ENCODE peak calls at places on chromosomes 2 and 18, in four cellular contexts. D, V, S and C are unnamed samples.

GRCh38 chr2:24315669-24316068 is 44.7 kb downstream of the ITSN2 start:
- DNase-seq in D (no peak), S (no peak), V (no peak), C (no peak)

GRCh38 chr18:35460719-35461118 is 37.0 kb downstream of the INO80C start:
- DNase-seq in S (peak), V (no peak), D (peak), C (no peak)

GRCh38 chr18:23908827-23909226 is 105.7 kb upstream of the TTC39C start:
- DNase-seq in D (no peak), V (no peak), S (no peak), C (no peak)

GRCh38 chr2:224969095-224969494 is 73.2 kb downstream of the DOCK10 start:
- DNase-seq in S (no peak), V (no peak), D (no peak), C (no peak)

GRCh38 chr2:76870011-76870410 is 652.2 kb downstream of the LRRTM4 start:
- DNase-seq in V (no peak), D (peak), S (no peak), C (no peak)

GRCh38 chr18:46281185-46282176 is 177.3 kb downstream of the HAUS1 start:
- DNase-seq in D (peak), V (peak), S (peak), C (peak)

GRCh38 chr2:67340118-67341011 is 56.8 kb upstream of the ETAA1 start:
- DNase-seq in S (no peak), D (no peak), V (no peak), C (no peak)

GRCh38 chr2:226802573-226802972 is 3.0 kb upstream of the IRS1 start:
- DNase-seq in D (peak), S (peak), V (no peak), C (peak)

GRCh38 chr18:44834867-44835469 is 154.3 kb downstream of the SETBP1 start:
- DNase-seq in V (no peak), S (no peak), D (no peak), C (no peak)

GRCh38 chr18:8962192-8962772 is 140.2 kb upstream of the NDUFV2 start:
- DNase-seq in V (no peak), D (no peak), S (no peak), C (no peak)

GRCh38 chr2:83342860-83343329 is 1116.2 kb downstream of the SUCLG1 start:
- DNase-seq in S (no peak), D (no peak), V (no peak), C (no peak)

GRCh38 chr2:152499411-152499810 is 164.4 kb downstream of the FMNL2 start:
- DNase-seq in S (no peak), D (peak), V (no peak), C (no peak)

GRCh38 chr2:231037202-231037730 is at the start of gene C2orf72:
- DNase-seq in S (no peak), V (peak), D (no peak), C (peak)

GRCh38 chr2:127146820-127147502 is 40.0 kb upstream of the BIN1 start:
- DNase-seq in S (peak), V (no peak), D (peak), C (no peak)

GRCh38 chr2:238256111-238256510 is 16.3 kb upstream of the HES6 start:
- DNase-seq in V (no peak), D (no peak), S (no peak), C (no peak)

GRCh38 chr18:33746261-33746660 is 168.2 kb downstream of the ASXL3 start:
- DNase-seq in D (no peak), S (no peak), V (no peak), C (no peak)

GRCh38 chr2:226282151-226282550 is 517.5 kb downstream of the IRS1 start:
- DNase-seq in D (no peak), V (no peak), S (no peak), C (no peak)

GRCh38 chr2:62760555-62760954 is 55.0 kb downstream of the EHBP1 start:
- DNase-seq in V (no peak), S (peak), D (peak), C (no peak)

GRCh38 chr2:201854221-201854801 is 48.0 kb downstream of the CDK15 start:
- DNase-seq in S (peak), D (peak), V (no peak), C (no peak)

GRCh38 chr2:230144348-230144747 is 75.4 kb downstream of the SP110 start:
- DNase-seq in D (no peak), S (no peak), V (no peak), C (no peak)

GRCh38 chr18:26488417-26489009 is 59.8 kb downstream of the KCTD1 start:
- DNase-seq in S (no peak), V (no peak), D (no peak), C (no peak)

GRCh38 chr2:138029238-138029637 is 65.0 kb downstream of the HNMT start:
- DNase-seq in S (peak), V (no peak), D (peak), C (no peak)

GRCh38 chr18:58934933-58935577 is 70.4 kb downstream of the ZNF532 start:
- DNase-seq in V (no peak), S (no peak), D (no peak), C (no peak)

DNA sequence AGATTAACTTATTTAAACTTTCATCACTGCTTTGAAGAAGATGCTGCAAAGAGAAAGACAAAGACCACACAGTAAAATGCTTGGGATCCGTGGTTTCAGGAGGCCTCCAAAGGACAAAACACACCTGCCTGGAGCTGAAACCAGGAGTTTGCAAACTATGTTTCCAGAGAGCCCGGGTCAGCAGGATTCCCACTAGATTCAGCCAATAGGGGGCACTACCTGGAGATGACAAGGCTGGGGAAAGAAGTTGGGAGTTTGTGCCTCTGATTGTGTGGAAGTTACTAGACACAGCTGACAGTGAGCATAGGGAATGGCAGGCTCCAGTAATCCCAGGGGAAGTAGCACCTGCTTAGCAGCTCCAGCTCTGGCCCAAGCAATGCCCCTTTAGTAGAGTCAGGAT is 169.0 kb upstream of the TRIB2 start:
- DNase-seq in D (no peak), S (no peak), V (peak), C (no peak)
- TF ChIP-seq CTCF in D (peak), S (no peak), V (peak), C (no peak)

GRCh38 chr2:71154798-71155197 is 24.4 kb downstream of the MPHOSPH10 start:
- DNase-seq in V (no peak), S (no peak), D (no peak), C (no peak)
- TF ChIP-seq CTCF in V (no peak), S (no peak), D (peak), C (no peak)

GRCh38 chr18:2471523-2471922 is 99.8 kb downstream of the METTL4 start:
- DNase-seq in D (no peak), S (no peak), V (peak), C (no peak)

DNA sequence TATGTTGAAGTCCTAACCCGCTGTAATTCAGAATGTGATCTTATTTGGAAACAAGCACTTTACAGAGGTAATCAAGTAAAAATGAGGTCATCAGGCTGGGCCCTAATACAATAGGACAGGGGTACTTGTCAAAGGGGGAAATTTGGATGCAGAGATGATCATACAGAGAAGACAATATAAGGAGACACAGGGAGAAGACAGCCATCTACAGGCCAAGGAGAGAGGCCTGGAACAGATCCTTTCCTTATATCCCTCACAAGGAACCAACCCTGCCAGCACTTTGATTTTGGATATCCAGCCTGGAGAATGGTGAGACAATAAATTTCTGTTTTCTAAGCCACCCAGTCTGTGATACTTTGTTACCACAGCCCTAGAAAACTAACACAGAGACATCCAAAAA is 104.3 kb downstream of the METTL4 start:
- DNase-seq in S (no peak), V (no peak), D (no peak), C (no peak)
- TF ChIP-seq CTCF in S (no peak), V (no peak), D (no peak), C (no peak)

DNA sequence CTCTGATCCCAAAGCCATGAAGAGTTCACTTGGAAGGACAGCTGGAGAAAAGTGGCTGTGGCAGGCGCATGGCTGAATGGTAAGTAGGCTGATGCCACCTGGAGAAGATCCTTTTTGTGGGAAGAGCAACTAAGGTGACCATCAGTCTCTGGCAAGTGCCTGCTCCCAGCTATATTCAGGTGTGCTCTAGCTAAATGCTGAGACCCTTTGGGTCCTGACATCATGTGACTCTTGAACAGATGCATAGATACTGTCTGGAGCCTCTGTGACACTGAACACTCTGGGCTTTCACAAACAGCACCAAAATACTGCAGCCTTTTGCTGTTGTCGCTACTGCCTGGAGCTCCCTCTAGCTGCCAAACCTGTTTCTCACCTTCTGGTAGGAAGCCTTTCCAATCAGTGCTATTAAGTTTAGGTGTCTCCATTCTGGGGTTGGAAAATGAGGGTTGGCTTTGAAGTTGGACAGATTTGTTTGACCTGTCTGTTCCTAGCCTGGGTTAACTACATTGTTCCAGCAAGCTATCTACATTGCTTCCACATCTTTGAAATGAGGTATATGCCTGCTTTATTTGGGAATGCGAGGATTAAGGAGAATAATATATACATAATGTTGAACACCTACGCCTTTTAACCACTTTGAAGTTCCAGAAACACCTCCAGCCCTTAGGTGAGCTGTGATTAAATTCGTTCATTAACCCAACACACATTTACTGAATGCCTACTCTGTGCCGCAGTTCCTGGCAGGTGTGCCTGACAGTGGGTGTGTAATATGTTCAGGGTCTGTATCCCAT is 3.1 kb downstream of the EGR4 start:
- DNase-seq in V (peak), S (peak), D (peak), C (peak)
- TF ChIP-seq CTCF in V (peak), S (peak), D (peak), C (peak)

DNA sequence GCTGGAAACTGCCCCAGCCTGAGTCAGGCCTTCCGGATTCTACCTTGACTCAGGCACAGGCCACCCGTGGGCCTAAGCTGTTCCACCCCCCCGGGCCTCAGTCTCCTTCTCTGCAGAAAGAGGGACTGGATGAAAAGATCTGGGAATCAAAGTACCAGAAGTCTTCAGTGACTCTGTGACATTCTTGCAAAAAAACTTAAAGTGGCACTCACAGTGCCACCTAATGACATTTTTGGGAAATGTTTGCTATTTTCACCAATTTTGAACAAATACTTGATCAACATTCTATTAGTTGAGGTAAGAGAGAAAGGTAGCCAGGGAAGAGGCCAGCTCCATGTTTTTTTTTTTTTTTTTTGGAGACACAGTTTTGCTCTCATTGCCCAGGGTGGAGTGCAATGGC is 48.3 kb upstream of the ACAA2 start:
- DNase-seq in V (no peak), S (no peak), D (peak), C (no peak)
- TF ChIP-seq CTCF in V (peak), S (peak), D (peak), C (peak)

GRCh38 chr2:160474891-160475795 is 18.5 kb downstream of the RBMS1 start:
- DNase-seq in D (no peak), V (no peak), S (peak), C (no peak)

GRCh38 chr2:160482673-160483072 is 10.9 kb downstream of the RBMS1 start:
- DNase-seq in S (no peak), V (no peak), D (no peak), C (no peak)

GRCh38 chr2:160479269-160479668 is 14.3 kb downstream of the RBMS1 start:
- DNase-seq in V (no peak), S (no peak), D (no peak), C (no peak)

GRCh38 chr2:160477032-160477431 is 16.6 kb downstream of the RBMS1 start:
- DNase-seq in D (no peak), S (peak), V (no peak), C (no peak)

DNA sequence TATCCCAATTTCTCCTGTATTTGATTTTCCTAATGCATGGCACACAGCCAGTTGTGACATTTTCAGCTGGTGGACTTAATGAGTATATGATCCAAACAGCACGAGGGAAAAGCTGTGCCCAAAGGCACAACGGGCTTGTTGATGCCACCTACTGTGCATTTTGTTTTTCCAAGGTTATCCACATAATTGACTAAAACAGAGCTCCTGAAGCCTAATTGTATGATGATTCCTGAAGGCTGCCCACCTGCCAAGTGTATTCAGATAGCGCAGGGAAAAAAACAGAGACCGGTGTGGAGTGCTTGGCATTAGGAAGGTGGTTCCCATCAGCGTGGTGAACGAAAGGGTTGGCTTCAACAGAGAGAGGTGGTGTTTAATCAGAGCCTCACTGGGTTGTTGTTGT is 14.9 kb downstream of the RBMS1 start:
- DNase-seq in S (no peak), D (no peak), V (no peak), C (no peak)
- TF ChIP-seq CTCF in S (no peak), D (no peak), V (no peak), C (no peak)

DNA sequence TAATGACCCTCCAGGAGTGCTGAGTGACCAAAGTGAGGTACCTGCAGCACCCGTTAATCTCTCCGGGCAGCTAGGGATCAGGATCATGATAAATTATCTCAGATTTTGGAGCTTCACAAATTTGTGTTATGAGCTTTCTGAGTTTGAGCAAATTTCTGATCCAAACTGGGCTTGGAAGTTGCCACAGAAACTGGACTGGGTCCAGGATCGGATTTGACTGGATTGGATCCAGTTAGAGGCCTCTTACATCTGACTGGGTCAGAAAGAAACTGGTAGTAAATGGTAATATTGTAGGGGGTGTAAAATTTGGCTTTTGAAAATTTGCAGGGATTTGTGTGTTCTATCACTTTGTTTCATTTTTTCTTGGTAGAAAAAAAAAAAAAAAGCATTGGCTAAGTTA is 19.7 kb upstream of the CAPN13 start:
- DNase-seq in V (no peak), D (no peak), S (no peak), C (no peak)
- TF ChIP-seq CTCF in V (no peak), D (no peak), S (no peak), C (no peak)

GRCh38 chr2:40955635-40956034 is 503.7 kb upstream of the SLC8A1 start:
- DNase-seq in S (no peak), V (no peak), D (no peak), C (no peak)
- TF ChIP-seq CTCF in S (no peak), V (peak), D (no peak), C (no peak)

GRCh38 chr2:234500394-234501006 is 3.6 kb upstream of the ARL4C start:
- DNase-seq in V (peak), D (peak), S (peak), C (peak)
- TF ChIP-seq CTCF in V (peak), D (peak), S (peak), C (peak)

GRCh38 chr2:42184346-42184745 is 15.2 kb downstream of the EML4 start:
- DNase-seq in S (no peak), D (no peak), V (no peak), C (no peak)
- TF ChIP-seq CTCF in S (no peak), D (no peak), V (peak), C (no peak)